ENCODE peak calls at places on chromosome 7, in seven cellular contexts. D is T follicular helper cell; Y is GM23248; J is choroid plexus epithelial cell; K is lung; T is activated CD4-positive, CD25-positive, alpha-beta regulatory T cell treated with anti-CD3 and anti-CD28 coated beads, Interleukin-2, amount 50 U/mL, for 16 hours; H is stimulated activated CD4-positive, alpha-beta T cell treated with anti-CD3 and anti-CD28 coated beads, Interleukin-1b, Interleukin-23, amount 100 ng/mL, for 24 hours. O is an unnamed sample.

GRCh38 chr7:24978837-24979469 is 1.0 kb downstream of the OSBPL3 start:
- DNase-seq in J (no peak), D (no peak), T (no peak), H (no peak), Y (no peak), K (peak; percentile 41), O (no peak)

GRCh38 chr7:20330797-20331230 is at the start of gene ITGB8:
- DNase-seq in Y (peak; percentile 68), D (no peak), J (no peak), H (no peak), T (no peak), K (peak; percentile 34), O (no peak)

GRCh38 chr7:20374391-20374790 is 43.7 kb downstream of the ITGB8 start:
- DNase-seq in D (no peak), J (no peak), K (no peak), H (no peak), Y (no peak), T (no peak), O (no peak)

GRCh38 chr7:36633377-36633776 is 90.9 kb downstream of the AOAH start:
- DNase-seq in J (no peak), D (no peak), H (no peak), T (no peak), Y (no peak), K (no peak), O (no peak)

GRCh38 chr7:30893357-30893756 is 18.3 kb upstream of the AQP1 start:
- DNase-seq in D (no peak), J (peak; percentile 81), T (no peak), Y (no peak), K (no peak), H (no peak), O (no peak)

GRCh38 chr7:3960045-3960772 is 659.2 kb downstream of the SDK1 start:
- DNase-seq in H (no peak), Y (no peak), T (no peak), J (no peak), K (no peak), D (no peak), O (no peak)

GRCh38 chr7:107962817-107963216 is 40.1 kb downstream of the LAMB1 start:
- DNase-seq in J (no peak), K (no peak), Y (no peak), D (no peak), T (no peak), H (no peak), O (no peak)

GRCh38 chr7:55550010-55550409 is 22.3 kb downstream of the VOPP1 start:
- DNase-seq in J (no peak), D (no peak), H (no peak), T (no peak), K (no peak), Y (no peak), O (no peak)

GRCh38 chr7:27677912-27678612 is 15.4 kb upstream of the HIBADH start:
- DNase-seq in K (no peak), Y (peak; percentile 95), D (no peak), T (no peak), H (no peak), J (peak; percentile 94), O (no peak)

GRCh38 chr7:149884541-149884940 is 10.8 kb downstream of the ATP6V0E2 start:
- DNase-seq in J (no peak), T (no peak), D (no peak), H (no peak), Y (no peak), K (no peak), O (no peak)

GRCh38 chr7:5629941-5630340 is 151.5 kb downstream of the RNF216 start:
- DNase-seq in D (peak; percentile 13), K (no peak), H (no peak), J (peak; percentile 53), Y (peak; percentile 96), T (no peak), O (no peak)

GRCh38 chr7:13832346-13832745 is 157.1 kb downstream of the ETV1 start:
- DNase-seq in Y (peak; percentile 27), J (peak; percentile 43), K (no peak), D (no peak), T (no peak), H (no peak), O (no peak)

GRCh38 chr7:98418636-98419315 is 17.9 kb upstream of the BAIAP2L1 start:
- DNase-seq in H (no peak), Y (peak; percentile 99), D (no peak), J (peak; percentile 92), T (no peak), K (peak; percentile 57), O (no peak)

GRCh38 chr7:139618482-139619366 is 95.2 kb downstream of the CLEC2L start:
- DNase-seq in D (peak; percentile 16), T (no peak), Y (peak; percentile 72), H (no peak), K (peak; percentile 41), J (peak; percentile 56), O (no peak)

GRCh38 chr7:39042706-39043105 is 65.0 kb downstream of the POU6F2 start:
- DNase-seq in Y (no peak), D (no peak), T (no peak), H (no peak), J (no peak), K (no peak), O (no peak)

GRCh38 chr7:100127866-100128601 is 1.3 kb downstream of the MBLAC1 start:
- DNase-seq in D (no peak), H (no peak), K (no peak), J (peak; percentile 39), Y (peak; percentile 43), T (no peak), O (no peak)

GRCh38 chr7:35374858-35375257 is 121.0 kb upstream of the TBX20 start:
- DNase-seq in J (no peak), K (no peak), T (no peak), D (no peak), H (no peak), Y (no peak), O (no peak)

GRCh38 chr7:55517936-55518689 is 54.2 kb downstream of the VOPP1 start:
- DNase-seq in J (peak; percentile 92), Y (no peak), K (no peak), H (no peak), D (no peak), T (no peak), O (no peak)

GRCh38 chr7:2405601-2406345 is 2.4 kb downstream of the CHST12 start:
- DNase-seq in J (no peak), D (no peak), H (no peak), K (no peak), Y (no peak), T (no peak), O (no peak)

GRCh38 chr7:26686448-26686981 is 177.9 kb downstream of the SKAP2 start:
- DNase-seq in T (no peak), J (peak; percentile 57), D (no peak), K (no peak), H (no peak), Y (peak; percentile 60), O (no peak)

GRCh38 chr7:151425670-151426075 is 14.3 kb downstream of the CRYGN start:
- DNase-seq in Y (peak; percentile 85), K (no peak), J (peak; percentile 93), D (no peak), H (no peak), T (no peak), O (no peak)

GRCh38 chr7:125386211-125386610 is 456.6 kb upstream of the POT1 start:
- DNase-seq in H (no peak), D (no peak), K (no peak), Y (no peak), J (no peak), T (no peak), O (no peak)

GRCh38 chr7:20778063-20778721 is 8.5 kb downstream of the SP8 start:
- DNase-seq in Y (peak; percentile 59), K (no peak), H (no peak), D (no peak), J (peak; percentile 23), T (no peak), O (no peak)

GRCh38 chr7:131164025-131164899 is 163.4 kb upstream of the MKLN1 start:
- DNase-seq in K (no peak), J (peak; percentile 69), D (no peak), H (no peak), T (no peak), Y (peak; percentile 91), O (no peak)

GRCh38 chr7:75866497-75867389 is 12.1 kb upstream of the RHBDD2 start:
- DNase-seq in J (peak; percentile 81), T (no peak), K (peak; percentile 65), D (no peak), H (no peak), Y (peak; percentile 77), O (peak; percentile 24)

GRCh38 chr7:117068511-117069155 is 115.3 kb downstream of the ST7 start:
- DNase-seq in Y (no peak), J (no peak), H (no peak), T (no peak), K (no peak), D (no peak), O (no peak)

O was measured in hypothalamus.